ENCODE peak calls at places on chromosomes 1 and 21, in nine cellular contexts. B, Q, D, X, J, O, T, K and W are unnamed samples.

GRCh38 chr1:84892657-84893618 is at the start of gene LPAR3:
- DNase-seq in O (no peak), D (no peak), B (peak), T (peak), Q (no peak), J (no peak), K (no peak), X (peak), W (no peak)

GRCh38 chr1:14924012-14924452 is 229.5 kb upstream of the TMEM51 start:
- DNase-seq in B (peak), J (no peak), D (peak), T (no peak), O (no peak), K (peak), Q (peak), X (peak), W (peak)

GRCh38 chr21:22965455-22966125 is 1967.4 kb downstream of the NCAM2 start:
- DNase-seq in Q (no peak), X (peak), O (no peak), B (no peak), T (no peak), D (no peak), K (no peak), J (no peak), W (no peak)

GRCh38 chr21:34835526-34835925 is 166.7 kb downstream of the CLIC6 start:
- DNase-seq in J (peak), B (no peak), Q (no peak), D (peak), O (no peak), K (peak), T (no peak), X (no peak), W (no peak)

GRCh38 chr1:224922404-224923164 is 6.9 kb upstream of the DNAH14 start:
- DNase-seq in X (peak), Q (no peak), K (peak), J (no peak), O (no peak), B (no peak), T (no peak), D (no peak), W (no peak)

GRCh38 chr1:50474859-50475809 is 51.9 kb upstream of the DMRTA2 start:
- DNase-seq in Q (no peak), B (no peak), X (peak), J (no peak), O (no peak), T (no peak), D (no peak), K (no peak), W (no peak)

GRCh38 chr1:228010921-228011320 is 4.1 kb downstream of the WNT3A start:
- DNase-seq in D (no peak), Q (no peak), X (no peak), T (peak), O (no peak), B (no peak), J (no peak), K (no peak), W (peak)

GRCh38 chr1:156368889-156369684 is at the start of gene RHBG:
- DNase-seq in O (no peak), T (no peak), Q (no peak), J (peak), B (peak), K (no peak), X (peak), D (no peak), W (no peak)

GRCh38 chr1:2496746-2497145 is 20.7 kb downstream of the PLCH2 start:
- DNase-seq in K (no peak), J (no peak), O (no peak), T (no peak), Q (no peak), B (no peak), X (no peak), D (no peak), W (no peak)

GRCh38 chr1:16245476-16246196 is 8.7 kb upstream of the CPLANE2 start:
- DNase-seq in J (no peak), K (no peak), O (no peak), X (no peak), D (no peak), B (no peak), Q (no peak), T (no peak), W (no peak)

GRCh38 chr1:178278135-178278534 is 184.2 kb downstream of the RASAL2 start:
- DNase-seq in Q (no peak), D (no peak), J (no peak), B (no peak), T (no peak), X (no peak), K (no peak), O (no peak), W (no peak)

GRCh38 chr1:12404918-12405317 is 175.1 kb downstream of the VPS13D start:
- DNase-seq in O (no peak), T (no peak), Q (no peak), D (no peak), X (no peak), B (no peak), J (no peak), K (no peak), W (no peak)

GRCh38 chr1:155379180-155379876 is 58.6 kb downstream of the RUSC1 start:
- DNase-seq in J (no peak), X (peak), D (no peak), B (no peak), Q (no peak), T (no peak), K (peak), O (no peak), W (no peak)

GRCh38 chr1:10152709-10153284 is 57.6 kb upstream of the KIF1B start:
- DNase-seq in Q (no peak), J (peak), K (no peak), B (no peak), O (no peak), T (no peak), X (peak), D (no peak), W (no peak)

GRCh38 chr1:62689524-62689923 is 1.3 kb upstream of the DOCK7 start:
- DNase-seq in Q (no peak), B (no peak), O (no peak), X (peak), K (no peak), D (no peak), T (no peak), J (no peak), W (no peak)

GRCh38 chr1:44723496-44724407 is 7.2 kb downstream of the RNU5D-1 start:
- DNase-seq in Q (no peak), K (no peak), J (peak), B (peak), X (no peak), T (peak), D (no peak), O (no peak), W (no peak)

GRCh38 chr1:244653439-244654283 is 735 bp downstream of the DESI2 start:
- DNase-seq in X (peak), O (no peak), B (no peak), K (no peak), Q (no peak), D (no peak), J (no peak), T (no peak), W (no peak)

GRCh38 chr1:27981146-27981545 is 21.4 kb downstream of the XKR8 start:
- DNase-seq in X (no peak), K (no peak), B (no peak), J (no peak), Q (no peak), O (no peak), T (no peak), D (no peak), W (no peak)

GRCh38 chr21:38433516-38433915 is 64.8 kb downstream of the ERG start:
- DNase-seq in Q (no peak), X (no peak), B (no peak), O (no peak), D (no peak), T (no peak), K (no peak), J (no peak), W (no peak)

GRCh38 chr1:119887428-119887827 is 8.9 kb downstream of the ADAM30 start:
- DNase-seq in X (no peak), T (no peak), B (no peak), J (no peak), D (no peak), Q (no peak), O (no peak), K (no peak), W (no peak)

GRCh38 chr1:119888476-119888875 is 7.8 kb downstream of the ADAM30 start:
- DNase-seq in T (no peak), J (no peak), O (no peak), D (no peak), Q (no peak), B (no peak), K (no peak), X (no peak), W (no peak)

GRCh38 chr1:119884700-119885099 is 11.6 kb downstream of the ADAM30 start:
- DNase-seq in X (no peak), D (no peak), O (no peak), T (no peak), J (no peak), B (no peak), Q (no peak), K (no peak), W (no peak)

GRCh38 chr1:119882172-119883029 is 13.9 kb downstream of the ADAM30 start:
- DNase-seq in J (no peak), X (no peak), Q (no peak), T (no peak), B (no peak), D (no peak), O (no peak), K (no peak), W (no peak)

GRCh38 chr1:119885903-119886783 is 10.2 kb downstream of the ADAM30 start:
- DNase-seq in K (no peak), X (peak), J (peak), D (no peak), O (no peak), B (peak), Q (no peak), T (peak), W (peak)
- TF ChIP-seq CTCF in K (peak), X (peak), J (peak), D (peak), O (peak), B (peak), Q (no peak), T (peak), W (peak)

DNA sequence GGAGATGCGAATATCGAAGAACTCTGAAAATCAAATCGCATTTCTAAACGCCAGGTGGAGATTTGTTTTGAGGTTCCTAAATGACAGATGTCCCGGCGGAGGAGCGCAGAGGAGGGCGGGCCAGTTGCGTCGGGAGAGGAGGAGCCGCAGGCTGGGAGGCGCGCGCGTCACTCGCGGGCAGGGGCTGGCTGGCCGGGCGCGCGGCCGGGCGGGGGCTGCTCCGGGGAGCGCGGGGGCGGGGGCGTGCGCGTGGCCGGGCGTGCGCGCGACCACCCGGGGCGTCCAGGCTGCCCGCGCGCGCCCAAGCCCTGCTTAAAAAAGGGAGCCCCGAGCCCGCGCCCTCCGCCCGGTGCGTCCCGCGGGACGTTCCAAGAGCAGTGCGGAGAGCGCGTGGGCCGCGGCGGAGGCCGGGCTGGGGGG is 47.3 kb downstream of the H3-3A start:
- DNase-seq in T (peak), O (peak), Q (peak), X (peak), D (peak), K (peak), B (peak), J (peak), W (peak)
- TF ChIP-seq CTCF in T (no peak), O (peak), Q (no peak), X (peak), D (no peak), K (no peak), B (peak), J (no peak), W (no peak)

DNA sequence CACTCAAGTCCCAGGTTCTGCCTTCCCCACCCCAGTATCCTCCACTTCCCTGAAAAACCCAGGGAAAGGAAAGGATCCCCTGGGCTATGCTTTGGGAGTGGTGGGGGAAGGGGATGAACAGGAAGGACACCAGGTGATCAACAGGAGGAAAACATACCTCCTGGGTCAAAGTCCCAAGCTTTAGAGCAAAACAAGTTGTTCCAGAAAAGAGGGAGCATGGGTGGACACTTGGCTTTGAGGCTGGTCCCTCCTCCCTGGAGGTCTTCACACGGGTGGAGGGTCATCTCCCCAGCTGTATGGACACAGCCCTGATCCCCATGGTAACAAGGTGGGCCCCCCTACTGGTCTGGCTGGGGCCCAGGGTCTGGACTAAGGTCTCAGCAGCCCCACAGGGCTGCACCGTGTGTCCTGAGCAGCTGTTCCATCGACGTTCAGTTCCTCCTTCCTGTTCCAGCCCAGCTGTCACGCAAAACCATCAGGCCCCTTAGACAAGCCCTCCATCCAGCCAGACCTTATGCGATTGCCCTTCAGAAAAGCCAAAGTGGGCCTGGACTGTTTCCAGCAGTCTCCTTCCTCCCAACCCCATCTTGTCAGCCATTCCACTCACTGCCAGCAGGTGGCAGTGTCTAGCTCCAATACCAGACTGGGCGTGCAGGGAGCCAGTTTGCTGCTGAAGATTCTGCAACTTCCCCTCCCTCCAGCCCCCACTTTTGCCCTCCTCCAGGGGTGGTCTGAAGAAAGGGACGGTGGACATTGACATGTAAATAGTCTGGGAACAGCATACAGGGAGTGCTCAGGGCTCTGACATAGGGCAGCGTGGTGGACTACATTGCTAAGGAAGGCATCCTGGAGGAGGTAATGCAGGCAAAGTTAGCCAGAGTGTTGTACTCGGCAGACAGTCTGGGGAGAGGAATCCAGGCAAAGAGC is 2.9 kb upstream of the PDZK1IP1 start:
- DNase-seq in X (peak), K (peak), D (peak), O (no peak), B (peak), T (peak), J (peak), Q (peak), W (peak)
- TF ChIP-seq CTCF in X (peak), K (no peak), D (peak), O (peak), B (peak), T (peak), J (peak), Q (peak), W (peak)

DNA sequence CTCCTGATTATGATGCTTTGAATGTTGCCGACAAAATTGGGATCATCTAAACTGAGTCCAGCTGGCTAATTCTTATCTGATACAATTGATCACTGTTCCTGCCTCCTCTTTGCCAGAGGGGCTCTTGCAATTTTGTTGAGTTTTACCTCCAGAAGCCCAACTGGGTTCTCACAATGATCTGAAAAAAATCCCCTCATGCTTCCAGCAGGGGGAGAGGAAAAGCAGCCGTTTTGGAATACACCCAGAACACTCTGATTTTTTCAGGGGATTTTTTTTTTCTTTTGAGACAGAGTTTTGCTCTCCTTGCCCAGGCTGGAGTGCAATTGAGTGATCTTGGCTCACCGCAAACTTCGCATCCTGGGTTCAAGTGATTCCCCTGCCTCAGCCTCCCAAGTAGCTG is 13.9 kb upstream of the RERE start:
- DNase-seq in K (no peak), X (no peak), O (no peak), D (no peak), Q (no peak), B (no peak), T (no peak), J (no peak), W (no peak)
- TF ChIP-seq CTCF in K (peak), X (peak), O (no peak), D (no peak), Q (no peak), B (peak), T (no peak), J (no peak), W (no peak)

GRCh38 chr1:100750002-100750885 is 30.7 kb downstream of the VCAM1 start:
- DNase-seq in T (no peak), K (no peak), J (no peak), B (no peak), O (no peak), Q (no peak), D (no peak), X (no peak), W (no peak)
- TF ChIP-seq CTCF in T (no peak), K (no peak), J (no peak), B (no peak), O (no peak), Q (no peak), D (no peak), X (peak), W (no peak)

DNA sequence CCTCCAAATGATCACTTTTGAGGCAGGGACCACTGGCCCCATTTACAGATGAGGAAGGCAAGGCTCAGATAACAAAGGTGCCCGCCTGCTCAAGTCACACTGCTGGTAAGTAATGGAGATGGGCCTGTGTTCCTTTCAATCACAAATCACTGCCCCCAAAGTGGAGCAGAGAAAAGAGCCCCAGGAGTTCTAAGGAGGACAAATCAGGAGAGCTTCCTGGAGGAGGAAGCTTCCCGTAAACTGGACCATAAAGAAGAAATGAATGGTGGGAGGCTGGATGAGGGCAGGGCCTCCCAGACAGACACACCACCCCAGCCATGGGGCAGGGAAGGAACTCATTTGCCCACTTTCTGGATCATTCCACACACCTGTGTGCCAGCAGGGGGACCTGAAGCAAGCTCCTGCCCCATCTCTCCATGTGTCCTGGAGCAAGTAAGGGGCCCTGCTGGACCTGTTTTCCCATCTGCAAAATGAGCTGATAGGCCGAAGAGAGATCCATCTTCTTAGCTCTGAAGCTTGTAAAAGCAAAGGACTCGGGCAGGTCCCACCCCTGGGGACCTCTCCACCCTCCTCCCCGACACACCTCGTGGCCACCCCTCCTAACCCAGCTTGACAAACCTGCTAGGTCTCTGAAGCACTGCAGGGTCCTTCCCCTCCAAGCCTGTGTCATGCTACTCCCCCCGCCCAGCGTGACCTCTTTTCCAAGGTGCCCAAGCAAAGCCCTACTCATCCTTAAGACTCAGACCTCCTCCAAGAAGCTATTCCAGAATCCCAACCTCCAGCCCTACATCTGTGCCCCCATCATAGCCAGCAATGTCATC is 5.5 kb downstream of the LAPTM5 start:
- DNase-seq in D (no peak), B (no peak), K (no peak), O (no peak), Q (no peak), X (no peak), T (no peak), J (peak), W (no peak)
- TF ChIP-seq CTCF in D (no peak), B (no peak), K (no peak), O (no peak), Q (no peak), X (no peak), T (no peak), J (no peak), W (no peak)

GRCh38 chr1:185656663-185657062 is 77.5 kb upstream of the HMCN1 start:
- DNase-seq in B (no peak), Q (no peak), X (no peak), K (no peak), O (no peak), D (no peak), J (no peak), T (no peak), W (no peak)
- TF ChIP-seq CTCF in B (no peak), Q (no peak), X (no peak), K (no peak), O (no peak), D (no peak), J (no peak), T (no peak), W (no peak)

DNA sequence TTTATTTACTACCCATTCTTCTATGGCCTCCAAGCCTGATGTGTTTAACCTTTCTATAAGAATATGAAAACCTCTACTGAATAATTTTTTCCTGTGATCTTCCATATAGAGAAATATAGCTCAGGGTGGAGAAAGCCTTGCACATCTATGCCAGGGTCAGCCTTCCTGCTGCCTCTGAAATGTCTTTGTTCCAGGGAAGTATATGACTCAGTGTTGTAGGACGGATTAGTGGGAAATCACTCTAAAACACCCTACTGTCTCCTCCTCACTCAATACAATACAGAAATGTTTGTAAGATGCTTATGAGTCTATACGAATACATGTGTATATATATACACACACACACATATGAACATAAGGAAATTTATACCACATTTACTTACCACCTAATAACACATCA is 1044.9 kb downstream of the BRINP3 start:
- DNase-seq in J (no peak), T (no peak), X (no peak), Q (no peak), B (no peak), D (no peak), O (no peak), K (no peak), W (no peak)
- TF ChIP-seq CTCF in J (no peak), T (no peak), X (no peak), Q (no peak), B (no peak), D (no peak), O (no peak), K (no peak), W (no peak)

GRCh38 chr1:23915470-23915869 is 2.3 kb upstream of the CNR2 start:
- DNase-seq in X (no peak), K (no peak), O (no peak), B (no peak), Q (no peak), T (no peak), D (no peak), J (no peak), W (no peak)

GRCh38 chr1:23916209-23917131 is 3.3 kb upstream of the CNR2 start:
- DNase-seq in J (peak), D (no peak), O (no peak), X (peak), K (no peak), B (peak), Q (peak), T (peak), W (peak)

GRCh38 chr1:23913212-23913880 is at the start of gene CNR2:
- DNase-seq in K (no peak), Q (peak), J (peak), D (no peak), T (peak), O (peak), B (no peak), X (no peak), W (peak)

GRCh38 chr1:23911924-23912323 is 1.2 kb downstream of the CNR2 start:
- DNase-seq in T (no peak), B (no peak), Q (no peak), D (no peak), J (no peak), O (no peak), K (no peak), X (no peak), W (no peak)

GRCh38 chr1:23914921-23915320 is 1.8 kb upstream of the CNR2 start:
- DNase-seq in J (no peak), Q (no peak), B (no peak), D (no peak), O (no peak), T (no peak), X (no peak), K (no peak), W (no peak)
- TF ChIP-seq CTCF in J (no peak), Q (no peak), B (no peak), D (no peak), O (no peak), T (no peak), X (no peak), K (no peak), W (no peak)